ENCODE peak calls at places on chromosomes 3 and 15, in seven cellular contexts. One of them, this sample, is unnamed. For H3K4me1, the result is how much of the 10 kb centered on the place peaks cover.

GRCh38 chr3:102415553-102415952 is 19.3 kb upstream of the ZPLD1 start:
- DNase-seq in tibial nerve: no peak
- DNase-seq in cardiac muscle cell: peak
- DNase-seq in fibroblast of lung: peak
- DNase-seq in BE2C: no peak
- DNase-seq in right atrium auricular region: no peak
- DNase-seq in left lung: no peak
- DNase-seq in this sample: no peak

GRCh38 chr3:142647856-142648255 is 51.7 kb downstream of the PLS1 start:
- DNase-seq in tibial nerve: no peak
- DNase-seq in cardiac muscle cell: no peak
- DNase-seq in fibroblast of lung: no peak
- DNase-seq in BE2C: no peak
- DNase-seq in right atrium auricular region: no peak
- DNase-seq in left lung: no peak
- DNase-seq in this sample: no peak

GRCh38 chr15:64438653-64439447 is 21.5 kb upstream of the ZNF609 start:
- DNase-seq in tibial nerve: no peak
- DNase-seq in cardiac muscle cell: no peak
- DNase-seq in fibroblast of lung: no peak
- DNase-seq in BE2C: no peak
- DNase-seq in right atrium auricular region: no peak
- DNase-seq in left lung: no peak
- DNase-seq in this sample: no peak

GRCh38 chr3:161150001-161150525 is 44.9 kb upstream of the B3GALNT1 start:
- DNase-seq in tibial nerve: no peak
- DNase-seq in cardiac muscle cell: peak
- DNase-seq in fibroblast of lung: peak
- DNase-seq in BE2C: peak
- DNase-seq in right atrium auricular region: no peak
- DNase-seq in left lung: no peak
- DNase-seq in this sample: no peak

GRCh38 chr3:100875239-100875638 is 118.0 kb downstream of the ABI3BP start:
- DNase-seq in tibial nerve: no peak
- DNase-seq in cardiac muscle cell: peak
- DNase-seq in fibroblast of lung: peak
- DNase-seq in BE2C: peak
- DNase-seq in right atrium auricular region: no peak
- DNase-seq in left lung: no peak
- DNase-seq in this sample: peak

GRCh38 chr3:81846988-81847387 is 85.5 kb upstream of the GBE1 start:
- DNase-seq in tibial nerve: no peak
- DNase-seq in cardiac muscle cell: no peak
- DNase-seq in fibroblast of lung: no peak
- DNase-seq in BE2C: no peak
- DNase-seq in right atrium auricular region: no peak
- DNase-seq in left lung: no peak
- DNase-seq in this sample: no peak

GRCh38 chr15:70375006-70375409 is 277.3 kb upstream of the TLE3 start:
- DNase-seq in tibial nerve: no peak
- DNase-seq in cardiac muscle cell: peak
- DNase-seq in fibroblast of lung: no peak
- DNase-seq in BE2C: peak
- DNase-seq in right atrium auricular region: peak
- DNase-seq in left lung: no peak
- DNase-seq in this sample: no peak

GRCh38 chr3:53078656-53079055 is 32.8 kb upstream of the SFMBT1 start:
- DNase-seq in tibial nerve: no peak
- DNase-seq in cardiac muscle cell: no peak
- DNase-seq in fibroblast of lung: no peak
- DNase-seq in BE2C: no peak
- DNase-seq in right atrium auricular region: no peak
- DNase-seq in left lung: no peak
- DNase-seq in this sample: no peak

GRCh38 chr3:136787226-136787793 is 31.6 kb upstream of the SLC35G2 start:
- DNase-seq in tibial nerve: no peak
- DNase-seq in cardiac muscle cell: peak
- DNase-seq in fibroblast of lung: peak
- DNase-seq in BE2C: no peak
- DNase-seq in right atrium auricular region: no peak
- DNase-seq in left lung: no peak
- DNase-seq in this sample: peak

GRCh38 chr3:122074621-122075265 is 19.6 kb downstream of the CD86 start:
- DNase-seq in tibial nerve: no peak
- DNase-seq in cardiac muscle cell: peak
- DNase-seq in fibroblast of lung: no peak
- DNase-seq in BE2C: no peak
- DNase-seq in right atrium auricular region: peak
- DNase-seq in left lung: no peak
- DNase-seq in this sample: peak

GRCh38 chr15:62348119-62348518 is 183.0 kb upstream of the C2CD4B start:
- DNase-seq in tibial nerve: no peak
- DNase-seq in cardiac muscle cell: no peak
- DNase-seq in fibroblast of lung: no peak
- DNase-seq in BE2C: no peak
- DNase-seq in right atrium auricular region: no peak
- DNase-seq in left lung: no peak
- DNase-seq in this sample: no peak

GRCh38 chr3:197564097-197564843 is 8.5 kb upstream of the BDH1 start:
- DNase-seq in tibial nerve: no peak
- DNase-seq in cardiac muscle cell: no peak
- DNase-seq in fibroblast of lung: no peak
- DNase-seq in BE2C: no peak
- DNase-seq in right atrium auricular region: no peak
- DNase-seq in left lung: no peak
- DNase-seq in this sample: no peak

GRCh38 chr15:31387483-31388118 is 61.0 kb downstream of the KLF13 start:
- DNase-seq in tibial nerve: no peak
- DNase-seq in cardiac muscle cell: peak
- DNase-seq in fibroblast of lung: no peak
- DNase-seq in BE2C: peak
- DNase-seq in right atrium auricular region: peak
- DNase-seq in left lung: no peak
- DNase-seq in this sample: peak

GRCh38 chr15:62241135-62241770 is 76.2 kb upstream of the C2CD4B start:
- DNase-seq in tibial nerve: no peak
- DNase-seq in cardiac muscle cell: peak
- DNase-seq in fibroblast of lung: no peak
- DNase-seq in BE2C: peak
- DNase-seq in right atrium auricular region: no peak
- DNase-seq in left lung: no peak
- DNase-seq in this sample: no peak

DNA sequence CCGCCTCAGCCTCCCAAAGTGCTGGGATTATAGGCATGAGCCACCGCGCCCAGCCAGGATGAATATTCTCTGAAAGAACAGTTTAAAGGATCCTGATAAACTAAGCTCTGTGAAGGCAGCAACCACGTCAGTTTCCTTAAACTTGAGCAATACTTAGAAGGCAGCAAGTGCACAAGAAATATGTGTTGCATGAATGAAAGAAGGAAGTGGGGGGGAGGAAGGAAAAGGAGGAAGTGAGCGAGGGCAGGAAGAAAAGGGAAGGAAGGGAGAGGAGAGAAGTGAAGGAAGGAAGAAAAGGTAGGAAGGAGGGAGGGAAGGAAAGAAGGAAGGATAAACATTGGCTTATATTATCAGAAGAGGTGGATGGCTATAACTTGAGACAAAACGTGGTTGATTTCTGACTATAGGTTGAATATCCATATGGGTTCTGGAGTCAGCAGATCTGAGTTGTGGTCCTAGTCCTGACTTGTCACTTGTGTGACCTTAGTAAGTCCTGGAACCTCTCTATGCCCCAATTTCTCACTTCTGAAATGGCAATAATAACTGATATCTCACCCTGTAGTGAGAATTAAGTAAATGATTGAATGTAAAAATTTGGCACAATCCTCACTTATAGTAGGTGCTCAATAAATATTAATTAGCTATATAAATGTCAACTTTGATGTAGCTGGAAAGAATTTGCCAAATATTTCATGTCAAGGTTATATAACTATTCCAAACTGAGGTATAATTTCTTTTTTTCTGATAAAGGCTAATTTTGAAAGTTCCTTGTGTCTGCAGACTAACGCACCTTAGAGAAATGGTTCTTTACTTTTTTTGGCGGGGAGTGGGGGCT is 12.0 kb upstream of the SEMA4B start:
- DNase-seq in tibial nerve: no peak
- DNase-seq in cardiac muscle cell: peak
- DNase-seq in fibroblast of lung: no peak
- DNase-seq in BE2C: no peak
- DNase-seq in right atrium auricular region: no peak
- DNase-seq in left lung: no peak
- DNase-seq in this sample: no peak
- H3K4me1 ChIP-seq in tibial nerve: half or more
- H3K4me1 ChIP-seq in cardiac muscle cell: under half
- H3K4me1 ChIP-seq in fibroblast of lung: under half
- H3K4me1 ChIP-seq in BE2C: under half
- H3K4me1 ChIP-seq in right atrium auricular region: under half
- H3K4me1 ChIP-seq in left lung: half or more
- H3K4me1 ChIP-seq in this sample: under half

DNA sequence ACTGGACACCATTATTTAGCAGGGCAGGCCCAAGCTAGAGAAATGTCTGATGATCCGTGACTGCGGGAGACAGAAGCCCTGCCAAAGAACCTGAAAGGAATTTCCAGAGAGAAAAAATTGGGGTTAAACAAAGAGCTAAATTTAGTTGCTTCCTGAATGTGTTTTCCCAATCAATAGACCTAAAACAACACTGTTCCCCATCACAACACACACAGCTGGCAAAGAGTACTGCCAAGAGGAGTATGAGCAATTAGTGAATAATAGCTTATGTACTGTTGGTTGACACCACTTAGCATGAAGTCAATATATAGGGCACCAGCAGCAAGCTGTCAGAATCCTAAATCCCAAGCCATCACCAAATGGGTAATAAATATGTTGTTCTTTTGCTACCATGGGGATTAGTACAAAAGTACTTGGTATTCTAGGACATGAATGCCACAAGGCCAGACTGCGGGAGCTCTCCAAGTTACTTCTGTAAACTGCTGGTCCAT is 35.7 kb downstream of the CLK3 start:
- DNase-seq in tibial nerve: no peak
- DNase-seq in cardiac muscle cell: no peak
- DNase-seq in fibroblast of lung: no peak
- DNase-seq in BE2C: no peak
- DNase-seq in right atrium auricular region: peak
- DNase-seq in left lung: no peak
- DNase-seq in this sample: no peak
- H3K4me1 ChIP-seq in tibial nerve: under half
- H3K4me1 ChIP-seq in cardiac muscle cell: under half
- H3K4me1 ChIP-seq in fibroblast of lung: under half
- H3K4me1 ChIP-seq in BE2C: under half
- H3K4me1 ChIP-seq in right atrium auricular region: under half
- H3K4me1 ChIP-seq in left lung: under half
- H3K4me1 ChIP-seq in this sample: under half

GRCh38 chr15:85620321-85621044 is 174.2 kb downstream of the KLHL25 start:
- DNase-seq in tibial nerve: no peak
- DNase-seq in cardiac muscle cell: peak
- DNase-seq in fibroblast of lung: peak
- DNase-seq in BE2C: no peak
- DNase-seq in right atrium auricular region: no peak
- DNase-seq in left lung: no peak
- DNase-seq in this sample: peak

GRCh38 chr15:85618956-85619491 is 175.7 kb downstream of the KLHL25 start:
- DNase-seq in tibial nerve: peak
- DNase-seq in cardiac muscle cell: peak
- DNase-seq in fibroblast of lung: peak
- DNase-seq in BE2C: no peak
- DNase-seq in right atrium auricular region: peak
- DNase-seq in left lung: peak
- DNase-seq in this sample: peak

GRCh38 chr15:85622432-85622831 is 172.3 kb downstream of the KLHL25 start:
- DNase-seq in tibial nerve: no peak
- DNase-seq in cardiac muscle cell: peak
- DNase-seq in fibroblast of lung: peak
- DNase-seq in BE2C: no peak
- DNase-seq in right atrium auricular region: no peak
- DNase-seq in left lung: no peak
- DNase-seq in this sample: no peak

GRCh38 chr15:85623648-85624047 is 171.1 kb downstream of the KLHL25 start:
- DNase-seq in tibial nerve: no peak
- DNase-seq in cardiac muscle cell: peak
- DNase-seq in fibroblast of lung: peak
- DNase-seq in BE2C: no peak
- DNase-seq in right atrium auricular region: no peak
- DNase-seq in left lung: no peak
- DNase-seq in this sample: no peak

GRCh38 chr15:85621096-85621495 is 173.6 kb downstream of the KLHL25 start:
- DNase-seq in tibial nerve: no peak
- DNase-seq in cardiac muscle cell: peak
- DNase-seq in fibroblast of lung: no peak
- DNase-seq in BE2C: no peak
- DNase-seq in right atrium auricular region: no peak
- DNase-seq in left lung: no peak
- DNase-seq in this sample: no peak
- H3K4me1 ChIP-seq in tibial nerve: under half
- H3K4me1 ChIP-seq in cardiac muscle cell: half or more
- H3K4me1 ChIP-seq in fibroblast of lung: under half
- H3K4me1 ChIP-seq in BE2C: under half
- H3K4me1 ChIP-seq in right atrium auricular region: half or more
- H3K4me1 ChIP-seq in left lung: half or more
- H3K4me1 ChIP-seq in this sample: half or more

GRCh38 chr3:115095236-115095635 is 51.9 kb downstream of the ZBTB20 start:
- DNase-seq in tibial nerve: no peak
- DNase-seq in cardiac muscle cell: no peak
- DNase-seq in fibroblast of lung: no peak
- DNase-seq in BE2C: no peak
- DNase-seq in right atrium auricular region: no peak
- DNase-seq in left lung: no peak
- DNase-seq in this sample: no peak

GRCh38 chr3:115087512-115087911 is 59.6 kb downstream of the ZBTB20 start:
- DNase-seq in tibial nerve: no peak
- DNase-seq in cardiac muscle cell: no peak
- DNase-seq in fibroblast of lung: no peak
- DNase-seq in BE2C: no peak
- DNase-seq in right atrium auricular region: no peak
- DNase-seq in left lung: no peak
- DNase-seq in this sample: no peak

GRCh38 chr3:115086379-115086778 is 60.7 kb downstream of the ZBTB20 start:
- DNase-seq in tibial nerve: no peak
- DNase-seq in cardiac muscle cell: no peak
- DNase-seq in fibroblast of lung: no peak
- DNase-seq in BE2C: no peak
- DNase-seq in right atrium auricular region: no peak
- DNase-seq in left lung: no peak
- DNase-seq in this sample: no peak

DNA sequence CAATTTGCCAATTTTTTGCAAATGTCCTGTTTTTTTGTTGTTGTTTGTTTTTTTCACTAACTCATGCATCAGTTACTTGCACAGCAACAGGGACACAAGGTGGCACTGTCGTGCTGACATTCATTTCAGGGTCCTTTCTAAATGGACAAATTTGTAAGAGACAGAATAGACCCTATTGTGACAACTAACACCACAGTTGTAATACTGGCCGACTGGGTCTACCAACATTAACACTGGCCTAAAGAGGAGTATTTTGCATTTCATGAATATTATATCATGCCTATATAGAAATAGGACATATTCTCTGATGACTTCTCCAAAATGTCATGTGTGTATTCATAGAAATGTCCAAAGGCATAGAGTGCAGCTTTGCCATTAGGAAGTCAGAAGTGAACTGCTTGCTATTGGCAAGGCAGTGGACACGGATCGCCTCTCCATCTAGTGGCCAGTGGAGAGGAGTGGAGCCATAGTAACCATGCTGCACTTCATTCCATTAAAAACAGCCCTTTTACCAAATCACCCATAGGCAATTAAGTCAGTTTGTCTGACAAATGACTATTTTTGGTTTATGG is 54.8 kb downstream of the ZBTB20 start:
- DNase-seq in tibial nerve: peak
- DNase-seq in cardiac muscle cell: peak
- DNase-seq in fibroblast of lung: peak
- DNase-seq in BE2C: peak
- DNase-seq in right atrium auricular region: no peak
- DNase-seq in left lung: no peak
- DNase-seq in this sample: peak
- H3K4me1 ChIP-seq in tibial nerve: under half
- H3K4me1 ChIP-seq in cardiac muscle cell: under half
- H3K4me1 ChIP-seq in fibroblast of lung: under half
- H3K4me1 ChIP-seq in BE2C: under half
- H3K4me1 ChIP-seq in right atrium auricular region: under half
- H3K4me1 ChIP-seq in left lung: under half
- H3K4me1 ChIP-seq in this sample: under half

This sample was measured in heart right ventricle.